ENCODE peak calls at places on chromosomes 13 and 19, in eight cellular contexts. D, U, K, R, V, W, M and C are unnamed samples.

GRCh38 chr19:17244618-17245534 is 843 bp downstream of the NR2F6 start:
- DNase-seq in W (peak; percentile 22), M (no peak), K (no peak), U (no peak), R (no peak), D (no peak), V (peak; percentile 71), C (no peak)

GRCh38 chr13:28423010-28423409 is 71.9 kb downstream of the FLT1 start:
- DNase-seq in K (peak; percentile 1), M (no peak), W (peak; percentile 27), V (no peak), R (no peak), U (no peak), D (no peak), C (no peak)

GRCh38 chr13:44259045-44260042 is 114.3 kb upstream of the SERP2 start:
- DNase-seq in K (no peak), D (peak; percentile 26), M (peak; percentile 30), V (no peak), U (no peak), W (peak; percentile 82), R (no peak), C (no peak)

GRCh38 chr19:11375143-11375948 is 880 bp downstream of the SWSAP1 start:
- DNase-seq in V (peak; percentile 83), D (peak; percentile 48), W (peak; percentile 80), M (peak; percentile 49), K (no peak), U (no peak), R (peak; percentile 54), C (no peak)

GRCh38 chr13:35978607-35979316 is 152.4 kb downstream of the DCLK1 start:
- DNase-seq in M (no peak), R (peak; percentile 26), V (peak; percentile 74), D (no peak), K (no peak), W (peak; percentile 34), U (peak; percentile 64), C (no peak)

GRCh38 chr13:72643339-72643989 is 84.0 kb downstream of the MZT1 start:
- DNase-seq in U (peak; percentile 23), K (no peak), M (no peak), D (no peak), R (peak; percentile 45), W (peak; percentile 61), V (peak; percentile 68), C (peak; percentile 7)

GRCh38 chr13:38662362-38662761 is 24.5 kb upstream of the FREM2 start:
- DNase-seq in V (no peak), D (no peak), R (no peak), M (peak; percentile 81), W (no peak), K (no peak), U (peak; percentile 64), C (no peak)

GRCh38 chr13:111247552-111247951 is 72.9 kb upstream of the TEX29 start:
- DNase-seq in K (no peak), V (no peak), R (no peak), M (no peak), W (no peak), U (no peak), D (no peak), C (no peak)

GRCh38 chr13:113819341-113819730 is 44.5 kb downstream of the GAS6 start:
- DNase-seq in W (no peak), R (no peak), V (no peak), M (no peak), K (no peak), U (no peak), D (no peak), C (no peak)

GRCh38 chr19:3348042-3348441 is 18.3 kb upstream of the NFIC start:
- DNase-seq in D (no peak), W (no peak), R (no peak), M (no peak), U (no peak), K (no peak), V (peak; percentile 28), C (no peak)

GRCh38 chr19:39308531-39309304 is 11.9 kb downstream of the LRFN1 start:
- DNase-seq in K (no peak), V (peak; percentile 94), W (no peak), U (no peak), D (no peak), M (no peak), R (peak; percentile 45), C (no peak)

GRCh38 chr13:76019421-76020044 is 383.4 kb downstream of the LMO7 start:
- DNase-seq in M (no peak), D (no peak), V (peak; percentile 91), U (no peak), W (no peak), R (peak; percentile 30), K (peak; percentile 15), C (no peak)